ENCODE peak calls at places on chromosomes 1 and 21, in six cellular contexts. B is ACHN, Q is cardiac fibroblast, G is activated T-cell treated with anti-CD3 and anti-CD28 coated beads for 24 hours, D is HFF-Myc, U is occipital lobe. V is an unnamed sample.

GRCh38 chr1:115697619-115698018 is 55.8 kb downstream of the VANGL1 start:
- DNase-seq in B (no peak), Q (no peak), G (no peak), D (no peak), U (no peak), V (no peak)

GRCh38 chr1:207659545-207660148 is 14.7 kb downstream of the CR1L start:
- DNase-seq in B (no peak), Q (no peak), G (no peak), D (no peak), U (no peak), V (peak; percentile 54)

GRCh38 chr1:31633117-31633516 is 11.6 kb downstream of the PEF1 start:
- DNase-seq in B (peak; percentile 31), Q (no peak), G (no peak), D (no peak), U (no peak), V (no peak)

GRCh38 chr1:45009956-45010854 is 919 bp downstream of the HECTD3 start:
- DNase-seq in B (peak; percentile 5), Q (no peak), G (no peak), D (no peak), U (no peak), V (peak; percentile 38)

GRCh38 chr1:8589571-8589970 is 227.9 kb downstream of the RERE start:
- DNase-seq in B (no peak), Q (no peak), G (no peak), D (no peak), U (no peak), V (no peak)

GRCh38 chr1:46611691-46612221 is 4.9 kb downstream of the MOB3C start:
- DNase-seq in B (peak; percentile 8), Q (no peak), G (no peak), D (no peak), U (no peak), V (peak; percentile 99)

GRCh38 chr1:223776075-223776814 is 63.9 kb downstream of the CAPN2 start:
- DNase-seq in B (peak; percentile 93), Q (peak; percentile 75), G (peak; percentile 21), D (peak; percentile 40), U (no peak), V (peak; percentile 96)

GRCh38 chr1:75472971-75473603 is 137.8 kb downstream of the SLC44A5 start:
- DNase-seq in B (no peak), Q (peak; percentile 13), G (no peak), D (no peak), U (no peak), V (no peak)

GRCh38 chr1:3460653-3461237 is 6.3 kb downstream of the ARHGEF16 start:
- DNase-seq in B (no peak), Q (peak; percentile 12), G (no peak), D (no peak), U (no peak), V (peak; percentile 33)

GRCh38 chr1:213669964-213670691 is 317.6 kb upstream of the PROX1 start:
- DNase-seq in B (no peak), Q (no peak), G (no peak), D (no peak), U (no peak), V (no peak)

GRCh38 chr1:248782311-248782887 is 26.8 kb upstream of the LYPD8 start:
- DNase-seq in B (no peak), Q (no peak), G (no peak), D (no peak), U (no peak), V (no peak)

GRCh38 chr1:170134606-170135005 is 11.2 kb upstream of the NTMT2 start:
- DNase-seq in B (no peak), Q (no peak), G (no peak), D (no peak), U (no peak), V (no peak)

GRCh38 chr1:108725906-108726305 is 13.2 kb downstream of the FNDC7 start:
- DNase-seq in B (no peak), Q (no peak), G (no peak), D (no peak), U (no peak), V (no peak)

GRCh38 chr21:45575993-45576837 is 34.0 kb upstream of the SLC19A1 start:
- DNase-seq in B (no peak), Q (no peak), G (no peak), D (no peak), U (no peak), V (no peak)

GRCh38 chr1:194114288-194114687 is 927.9 kb upstream of the B3GALT2 start:
- DNase-seq in B (no peak), Q (no peak), G (no peak), D (no peak), U (no peak), V (no peak)

GRCh38 chr1:246588322-246588721 is 22.1 kb downstream of the CNST start:
- DNase-seq in B (no peak), Q (peak; percentile 33), G (no peak), D (no peak), U (no peak), V (peak; percentile 91)